ENCODE peak calls at places on chromosomes 16 and 17, in eight cellular contexts. L is H1, R is prostate gland, U is stomach, M is HCT116, W is suprapubic skin, E is breast epithelium, F is endothelial cell of umbilical vein. I is an unnamed sample. For H3K9me3, the result is how much of the 10 kb centered on the place peaks cover.

GRCh38 chr16:29678691-29679267 is at the start of gene QPRT:
- DNase-seq in F (no peak), U (no peak), L (peak), W (no peak), M (no peak), E (no peak), R (no peak), I (no peak)

GRCh38 chr16:31052131-31052530 is 18.8 kb downstream of the STX4 start:
- DNase-seq in E (no peak), M (peak), L (no peak), U (no peak), W (no peak), R (no peak), F (peak), I (peak)

GRCh38 chr16:27728691-27729090 is 178.7 kb downstream of the KATNIP start:
- DNase-seq in L (no peak), M (no peak), R (no peak), F (no peak), E (no peak), W (no peak), U (no peak), I (no peak)

GRCh38 chr16:50213939-50214519 is 52.3 kb upstream of the ADCY7 start:
- DNase-seq in W (no peak), F (peak), L (no peak), M (peak), U (no peak), E (no peak), R (no peak), I (no peak)

GRCh38 chr16:360698-361336 is 8.3 kb upstream of the AXIN1 start:
- DNase-seq in M (no peak), L (no peak), U (no peak), F (no peak), E (no peak), R (no peak), W (no peak), I (no peak)

GRCh38 chr16:27726621-27727275 is 176.8 kb downstream of the KATNIP start:
- DNase-seq in W (no peak), U (no peak), F (no peak), R (no peak), L (no peak), M (no peak), E (no peak), I (no peak)

GRCh38 chr17:69853533-69854262 is 221.3 kb upstream of the KCNJ16 start:
- DNase-seq in R (no peak), U (no peak), M (no peak), W (no peak), F (no peak), L (no peak), E (no peak), I (no peak)

GRCh38 chr17:57672205-57672632 is 72.9 kb downstream of the CCDC182 start:
- DNase-seq in W (no peak), U (no peak), F (no peak), M (no peak), R (peak), E (no peak), L (no peak), I (no peak)

GRCh38 chr17:34269969-34270368 is at the start of gene CCL7:
- DNase-seq in R (no peak), F (peak), L (no peak), M (no peak), W (no peak), E (no peak), U (no peak), I (no peak)

GRCh38 chr17:80750263-80750662 is 205.6 kb downstream of the RPTOR start:
- DNase-seq in U (no peak), W (no peak), L (no peak), E (no peak), R (no peak), M (no peak), F (peak), I (no peak)

GRCh38 chr16:1543085-1543896 is 9.8 kb downstream of the TMEM204 start:
- DNase-seq in U (peak), F (peak), L (no peak), E (no peak), M (peak), W (no peak), R (no peak), I (peak)

GRCh38 chr16:15682105-15682570 is 32.1 kb downstream of the NDE1 start:
- DNase-seq in U (peak), E (no peak), L (peak), F (peak), W (no peak), R (no peak), M (peak), I (no peak)

GRCh38 chr17:3627768-3628167 is 8.3 kb downstream of the SHPK start:
- DNase-seq in W (no peak), U (no peak), L (no peak), E (no peak), M (no peak), R (no peak), F (no peak), I (no peak)

GRCh38 chr17:73478768-73479424 is 165.3 kb downstream of the SDK2 start:
- DNase-seq in F (no peak), W (no peak), L (peak), U (no peak), M (no peak), R (no peak), E (no peak), I (no peak)

GRCh38 chr16:35142147-35142808 is 1682.9 kb downstream of the TP53TG3F start:
- DNase-seq in U (no peak), R (no peak), F (no peak), E (no peak), W (no peak), M (no peak), L (no peak), I (no peak)

GRCh38 chr16:87618216-87618615 is 15.9 kb downstream of the JPH3 start:
- DNase-seq in M (no peak), R (no peak), F (no peak), L (no peak), U (no peak), W (no peak), E (no peak), I (no peak)

GRCh38 chr17:42322382-42323267 is 34.3 kb downstream of the STAT5A start:
- DNase-seq in R (peak), W (peak), F (peak), U (peak), M (peak), L (peak), E (peak), I (peak)

GRCh38 chr16:89445166-89445565 is 45.2 kb downstream of the ANKRD11 start:
- DNase-seq in U (no peak), F (no peak), L (no peak), R (no peak), W (no peak), M (no peak), E (no peak), I (no peak)

GRCh38 chr17:5260542-5260941 is 21.5 kb upstream of the RABEP1 start:
- DNase-seq in W (no peak), F (no peak), U (no peak), M (no peak), E (no peak), L (no peak), R (no peak), I (no peak)

GRCh38 chr17:2883544-2884203 is 87.4 kb downstream of the RAP1GAP2 start:
- DNase-seq in U (no peak), M (no peak), L (no peak), R (no peak), F (no peak), E (no peak), W (no peak), I (no peak)

GRCh38 chr17:39719966-39720365 is 10.4 kb downstream of the MIEN1 start:
- DNase-seq in F (no peak), E (no peak), M (no peak), R (no peak), L (no peak), W (no peak), U (no peak), I (no peak)

GRCh38 chr17:57366558-57367351 is 110.4 kb downstream of the MSI2 start:
- DNase-seq in M (no peak), F (no peak), U (peak), R (no peak), W (no peak), E (no peak), L (no peak), I (no peak)

GRCh38 chr17:50908860-50909764 is 43.0 kb upstream of the TOB1 start:
- DNase-seq in E (peak), L (peak), W (peak), F (peak), M (no peak), U (peak), R (peak), I (peak)
- TF ChIP-seq CTCF in E (peak), L (peak), W (no peak), F (no peak), M (no peak), U (no peak), R (peak), I (no peak)

DNA sequence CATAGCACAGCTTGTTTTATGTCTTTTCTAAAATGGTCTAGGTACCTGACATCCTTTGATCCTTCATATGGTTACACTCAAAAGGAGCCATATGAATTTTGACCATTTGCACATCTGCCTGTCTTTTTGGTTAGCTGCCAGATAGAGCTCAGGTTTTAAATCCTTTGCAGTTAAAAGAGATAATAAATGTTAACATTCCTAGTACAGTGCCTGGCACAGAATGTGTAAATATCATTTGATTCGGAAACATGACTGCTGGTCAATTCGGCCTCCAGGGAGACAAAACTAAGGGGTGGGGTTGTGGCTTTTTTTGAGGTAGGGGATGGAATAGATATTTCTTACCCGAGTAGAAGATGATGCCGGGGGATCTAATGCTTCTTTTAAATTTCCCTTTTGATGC is 64.2 kb downstream of the FTO start:
- DNase-seq in F (no peak), R (no peak), L (no peak), U (no peak), W (no peak), E (no peak), M (no peak), I (no peak)
- H3K9me3 ChIP-seq in F (under half), R (under half), L (under half), U (under half), W (under half), E (under half), M (under half), I (under half)

GRCh38 chr17:78029697-78030096 is 71.2 kb downstream of the TNRC6C start:
- DNase-seq in W (no peak), L (no peak), M (no peak), U (no peak), R (no peak), E (no peak), F (no peak), I (no peak)
- TF ChIP-seq POLR2AphosphoS5 in W (no peak), L (no peak), M (no peak), U (no peak), R (no peak), E (no peak), F (no peak), I (no peak)

DNA sequence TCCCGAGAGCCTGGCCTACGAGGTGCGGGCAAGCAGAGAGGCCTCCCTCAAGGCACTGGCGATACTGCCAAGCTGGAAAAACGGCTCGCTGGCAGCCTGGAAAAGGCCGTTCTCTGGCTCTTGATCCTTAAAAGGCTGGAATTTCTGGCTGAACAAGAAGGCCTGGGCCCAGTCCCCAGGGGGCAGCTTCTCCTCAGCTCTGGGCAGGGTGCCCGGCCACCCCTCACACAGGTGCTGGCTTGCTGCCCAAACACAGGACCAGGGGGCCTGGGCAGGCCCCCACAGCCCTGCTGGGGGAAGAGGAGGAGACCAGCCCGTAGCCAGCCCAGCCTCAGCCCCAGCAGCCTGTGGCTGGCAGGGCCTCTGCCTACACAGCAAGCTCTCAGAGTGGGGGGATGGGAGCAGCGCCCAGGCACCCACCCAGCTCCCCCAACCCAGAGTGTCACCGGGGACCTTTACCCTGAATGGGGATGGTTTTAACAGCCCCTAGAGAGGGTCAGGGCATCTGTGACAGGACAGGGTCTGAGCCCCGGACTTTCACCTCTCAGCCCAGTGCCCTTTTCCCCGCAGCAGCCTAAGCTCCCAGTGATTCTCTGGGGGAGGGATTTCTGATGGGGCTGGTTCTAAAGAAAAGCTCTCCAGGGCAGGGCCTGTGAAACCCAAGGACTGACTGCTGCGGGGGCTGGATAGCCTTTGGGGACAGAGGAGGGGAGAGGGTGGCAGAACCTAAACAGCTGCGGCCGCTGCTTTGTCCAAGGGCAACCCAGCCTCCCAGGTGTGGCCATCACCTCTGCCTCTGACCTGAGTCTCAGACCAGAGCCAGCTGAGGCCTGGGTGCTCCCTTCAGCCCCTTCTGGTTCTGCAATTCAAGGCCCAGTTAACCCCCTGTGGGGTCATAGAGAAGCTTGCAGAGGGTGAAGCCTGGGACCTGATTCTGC is 38.6 kb upstream of the TOB1 start:
- DNase-seq in E (peak), M (no peak), W (no peak), R (peak), U (peak), F (no peak), L (peak), I (peak)
- TF ChIP-seq CTCF in E (no peak), M (no peak), W (no peak), R (no peak), U (no peak), F (no peak), L (no peak), I (no peak)

GRCh38 chr17:16551878-16552636 is 16.9 kb downstream of the ZNF287 start:
- DNase-seq in R (no peak), L (no peak), U (no peak), E (no peak), M (no peak), W (no peak), F (no peak), I (no peak)
- H3K9me3 ChIP-seq in R (under half), L (half or more), U (half or more), E (half or more), M (half or more), W (half or more), F (under half), I (half or more)

GRCh38 chr17:59425085-59425901 is 93.8 kb downstream of the YPEL2 start:
- DNase-seq in F (peak), W (peak), M (no peak), R (no peak), L (no peak), U (no peak), E (no peak), I (peak)
- TF ChIP-seq POLR2AphosphoS5 in F (no peak), W (no peak), M (no peak), R (no peak), L (no peak), U (no peak), E (no peak), I (no peak)

DNA sequence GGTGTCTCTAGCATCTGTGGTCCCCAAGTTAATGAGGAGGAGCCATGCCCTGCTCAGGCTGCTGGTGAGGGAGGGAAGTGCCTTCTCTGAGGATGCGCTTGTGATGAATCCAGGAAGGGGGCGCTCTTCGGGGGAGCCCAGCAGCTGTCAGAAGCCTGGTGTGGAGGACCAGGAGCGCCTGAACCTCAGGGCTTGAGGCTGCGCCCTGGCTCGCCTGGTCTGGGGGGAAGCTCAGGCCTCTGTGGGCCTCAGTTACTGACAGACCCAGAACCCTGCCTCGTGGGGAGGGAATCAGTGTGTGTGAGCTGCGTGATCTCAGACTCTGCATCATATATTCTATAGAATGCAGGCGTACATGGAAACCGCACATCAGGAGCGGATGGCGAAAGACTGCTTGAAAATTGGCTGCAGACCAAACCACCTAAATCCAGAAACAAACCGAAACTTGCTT is 126.1 kb downstream of the SEC14L1 start:
- DNase-seq in M (no peak), R (no peak), U (no peak), W (no peak), F (no peak), L (peak), E (no peak), I (no peak)
- TF ChIP-seq CTCF in M (peak), R (no peak), U (no peak), W (no peak), F (no peak), L (peak), E (no peak), I (no peak)

GRCh38 chr16:3207086-3207953 is 19.3 kb downstream of the OR1F1 start:
- DNase-seq in M (no peak), R (no peak), W (no peak), F (no peak), U (no peak), L (no peak), E (no peak), I (no peak)
- H3K9me3 ChIP-seq in M (under half), R (under half), W (under half), F (under half), U (under half), L (under half), E (under half), I (under half)

GRCh38 chr17:45430738-45431530 is 1.7 kb downstream of the ARHGAP27 start:
- DNase-seq in W (no peak), L (peak), M (no peak), R (peak), U (peak), F (no peak), E (peak), I (peak)

GRCh38 chr17:45433136-45433535 is 466 bp upstream of the ARHGAP27 start:
- DNase-seq in R (no peak), M (no peak), F (no peak), L (no peak), E (no peak), W (no peak), U (no peak), I (no peak)

GRCh38 chr17:45430006-45430737 is 2.5 kb downstream of the ARHGAP27 start:
- DNase-seq in U (no peak), M (no peak), L (no peak), W (no peak), F (no peak), E (no peak), R (no peak), I (no peak)

GRCh38 chr17:45432405-45433113 is at the start of gene ARHGAP27:
- DNase-seq in L (peak), R (no peak), W (no peak), M (no peak), F (peak), U (peak), E (no peak), I (peak)

GRCh38 chr17:45431531-45432404 is 902 bp downstream of the ARHGAP27 start:
- DNase-seq in E (peak), L (peak), M (peak), U (peak), F (peak), W (peak), R (peak), I (peak)
- TF ChIP-seq POLR2AphosphoS5 in E (peak), L (no peak), M (peak), U (no peak), F (peak), W (no peak), R (peak), I (peak)

DNA sequence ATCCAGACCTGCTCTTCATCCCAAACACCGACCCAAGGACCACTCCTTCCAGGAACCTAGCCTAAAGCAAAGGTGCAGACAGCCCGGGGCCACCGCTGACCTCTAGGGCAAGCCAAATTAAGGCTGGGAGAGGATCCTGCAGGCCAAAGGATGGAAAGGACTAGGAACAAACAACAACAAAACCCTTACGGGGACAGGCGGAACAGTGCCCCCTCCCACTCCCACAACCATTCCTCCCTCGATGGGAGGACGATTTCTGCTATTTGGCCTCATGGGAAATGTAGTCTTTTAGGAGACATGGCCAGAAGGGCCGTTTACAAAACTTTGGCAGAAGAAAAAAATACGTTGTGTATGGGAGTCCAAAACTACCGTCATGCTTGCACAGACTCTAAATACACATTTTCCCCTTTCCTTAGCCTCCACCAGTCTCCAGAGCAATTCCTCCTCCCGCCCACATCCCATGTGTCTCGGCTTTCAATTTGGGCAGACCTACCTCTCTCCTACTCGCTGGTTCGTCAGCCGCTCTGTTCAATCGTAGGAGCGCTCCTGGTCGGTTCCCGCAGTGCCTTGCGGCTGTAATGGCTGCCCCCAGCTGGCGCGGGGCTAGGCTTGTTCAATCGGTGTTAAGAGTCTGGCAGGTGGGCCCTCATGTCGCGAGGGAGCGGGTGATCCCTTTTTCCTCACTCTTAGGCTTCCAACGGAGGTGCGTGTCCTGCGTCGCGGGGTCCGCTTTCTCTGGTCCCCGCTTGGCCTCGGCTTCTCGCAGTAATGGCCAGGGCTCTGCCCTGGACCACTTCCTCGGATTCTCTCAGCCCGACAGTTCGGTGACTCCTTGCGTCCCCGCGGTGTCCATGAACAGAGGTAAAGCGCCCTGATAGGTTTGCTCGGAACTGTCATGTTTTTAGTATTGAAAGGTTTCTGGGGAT is at the start of gene ERAL1:
- DNase-seq in E (peak), W (peak), F (peak), R (peak), U (peak), L (peak), M (peak), I (peak)
- TF ChIP-seq CTCF in E (no peak), W (no peak), F (no peak), R (peak), U (no peak), L (no peak), M (no peak), I (no peak)